ENCODE peak calls at places on chromosomes 4 and X, in nine cellular contexts. U is non-pigmented ciliary epithelial cell; L is stimulated activated CD8-positive, alpha-beta memory T cell treated with anti-CD3 and anti-CD28 coated beads, Interleukin-12 subunit alpha, Interleukin-12 subunit beta, amount 100 ng/mL, for 4 hours; A is NCI-H1092; T is activated CD8-positive, alpha-beta T cell treated with anti-CD3 and anti-CD28 coated beads, Interleukin-2, amount 10 ng/mL, durations not matched to agents 7 days and 5 days; K is lower leg skin; I is erythroblast; X is GM06990; Y is iPS-NIHi11. R is an unnamed sample.

GRCh38 chr4:6349896-6350295 is 80.2 kb downstream of the WFS1 start:
- DNase-seq in U (no peak), L (no peak), A (no peak), T (no peak), K (no peak), I (no peak), X (no peak), Y (no peak), R (no peak)

GRCh38 chr4:88991746-88992145 is 65.2 kb downstream of the FAM13A start:
- DNase-seq in U (peak), L (no peak), A (no peak), T (no peak), K (no peak), I (peak), X (no peak), Y (no peak), R (no peak)

GRCh38 chr4:39036172-39036571 is 4.0 kb upstream of the TMEM156 start:
- DNase-seq in U (no peak), L (no peak), A (no peak), T (no peak), K (no peak), I (no peak), X (no peak), Y (no peak), R (no peak)

GRCh38 chrX:10648608-10649007 is 28.2 kb upstream of the MID1 start:
- DNase-seq in U (no peak), L (no peak), A (no peak), T (no peak), K (no peak), I (no peak), X (no peak), Y (no peak), R (no peak)

GRCh38 chrX:618761-619450 is 11.7 kb upstream of the SHOX start:
- DNase-seq in U (no peak), L (no peak), A (no peak), T (no peak), K (peak), I (no peak), X (no peak), Y (no peak), R (no peak)

GRCh38 chr4:179803857-179804256 is 2361.6 kb upstream of the AGA start:
- DNase-seq in U (peak), L (no peak), A (no peak), T (no peak), K (no peak), I (no peak), X (no peak), Y (no peak), R (no peak)

GRCh38 chr4:121696641-121697461 is at the start of gene ANXA5:
- DNase-seq in U (no peak), L (peak), A (peak), T (peak), K (peak), I (peak), X (peak), Y (peak), R (peak)

GRCh38 chrX:39852496-39852895 is 245.3 kb downstream of the BCOR start:
- DNase-seq in U (no peak), L (no peak), A (no peak), T (no peak), K (no peak), I (no peak), X (no peak), Y (no peak), R (no peak)

GRCh38 chrX:18617351-18617750 is 54.6 kb downstream of the RS1 start:
- DNase-seq in U (peak), L (no peak), A (no peak), T (no peak), K (no peak), I (no peak), X (no peak), Y (peak), R (no peak)

GRCh38 chr4:56772134-56772533 is 49.4 kb downstream of the SPINK2 start:
- DNase-seq in U (no peak), L (no peak), A (no peak), T (no peak), K (no peak), I (no peak), X (no peak), Y (no peak), R (no peak)

GRCh38 chr4:13481569-13481968 is 2.6 kb downstream of the RAB28 start:
- DNase-seq in U (no peak), L (no peak), A (no peak), T (no peak), K (no peak), I (peak), X (no peak), Y (no peak), R (no peak)

GRCh38 chr4:137083571-137083970 is 448.7 kb downstream of the PCDH18 start:
- DNase-seq in U (no peak), L (no peak), A (no peak), T (no peak), K (no peak), I (no peak), X (no peak), Y (no peak), R (no peak)

GRCh38 chr4:182925298-182925738 is 8.1 kb upstream of the DCTD start:
- DNase-seq in U (peak), L (peak), A (peak), T (peak), K (no peak), I (peak), X (peak), Y (peak), R (peak)

GRCh38 chr4:8216443-8217245 is 17.6 kb downstream of the SH3TC1 start:
- DNase-seq in U (no peak), L (no peak), A (no peak), T (no peak), K (no peak), I (no peak), X (no peak), Y (no peak), R (no peak)

GRCh38 chr4:57078685-57079521 is 31.3 kb downstream of the IGFBP7 start:
- DNase-seq in U (peak), L (no peak), A (no peak), T (no peak), K (no peak), I (no peak), X (no peak), Y (peak), R (no peak)

GRCh38 chr4:100984901-100985300 is 362.4 kb downstream of the PPP3CA start:
- DNase-seq in U (peak), L (no peak), A (no peak), T (no peak), K (no peak), I (no peak), X (no peak), Y (no peak), R (no peak)

GRCh38 chr4:33302298-33302697 is 2582.1 kb downstream of the PCDH7 start:
- DNase-seq in U (peak), L (no peak), A (no peak), T (no peak), K (no peak), I (no peak), X (no peak), Y (no peak), R (no peak)

GRCh38 chr4:94441838-94442237 is 9.9 kb upstream of the PDLIM5 start:
- DNase-seq in U (no peak), L (no peak), A (no peak), T (no peak), K (no peak), I (no peak), X (no peak), Y (no peak), R (no peak)

GRCh38 chr4:1417522-1418390 is 11.5 kb upstream of the NKX1-1 start:
- DNase-seq in U (no peak), L (no peak), A (no peak), T (peak), K (peak), I (no peak), X (no peak), Y (peak), R (no peak)

GRCh38 chrX:68703369-68703768 is 55.9 kb downstream of the STARD8 start:
- DNase-seq in U (no peak), L (no peak), A (no peak), T (no peak), K (no peak), I (no peak), X (no peak), Y (peak), R (no peak)